ENCODE peak calls at places on chromosomes 12 and 14, in six cellular contexts. Z is neuronal stem cell, F is IMR-90, B is H9, O is mesendoderm, H is H1. W is an unnamed sample.

GRCh38 chr14:70032447-70032846 is 153.2 kb downstream of the SMOC1 start:
- DNase-seq in H (peak), O (peak), B (peak), F (no peak), Z (no peak), W (no peak)

GRCh38 chr12:89674326-89674942 is 34.2 kb downstream of the ATP2B1 start:
- DNase-seq in B (no peak), H (no peak), Z (no peak), F (no peak), O (no peak), W (no peak)

GRCh38 chr12:68963456-68963859 is 30.5 kb upstream of the CPM start:
- DNase-seq in B (no peak), F (no peak), H (no peak), Z (no peak), O (no peak), W (no peak)

GRCh38 chr12:113569841-113570240 is 98.2 kb upstream of the LHX5 start:
- DNase-seq in O (no peak), F (no peak), Z (no peak), B (no peak), H (no peak), W (no peak)

GRCh38 chr12:68455676-68456345 is 123.6 kb upstream of the MDM1 start:
- DNase-seq in F (peak), B (no peak), H (no peak), Z (no peak), O (no peak), W (no peak)

GRCh38 chr12:34398366-34398705 is 376.0 kb downstream of the ALG10 start:
- DNase-seq in B (peak), H (no peak), F (no peak), Z (no peak), O (no peak), W (no peak)

GRCh38 chr12:92109613-92110012 is 36.0 kb downstream of the BTG1 start:
- DNase-seq in O (no peak), Z (no peak), H (no peak), F (no peak), B (no peak), W (no peak)

GRCh38 chr14:29243355-29243754 is 476.8 kb downstream of the FOXG1 start:
- DNase-seq in Z (no peak), B (no peak), H (no peak), O (no peak), F (peak), W (peak)

GRCh38 chr12:10717410-10717809 is 5.7 kb downstream of the YBX3 start:
- DNase-seq in F (peak), H (no peak), O (peak), Z (no peak), B (no peak), W (peak)

GRCh38 chr12:30278401-30278800 is 417.3 kb downstream of the IPO8 start:
- DNase-seq in F (no peak), H (no peak), O (no peak), Z (no peak), B (no peak), W (no peak)

GRCh38 chr12:40474630-40475029 is 217.6 kb upstream of the CNTN1 start:
- DNase-seq in O (no peak), Z (no peak), B (no peak), F (no peak), H (no peak), W (no peak)
- H3K4ac ChIP-seq in O (no peak), Z (no peak), B (no peak), F (no peak), H (no peak), W (no peak)

DNA sequence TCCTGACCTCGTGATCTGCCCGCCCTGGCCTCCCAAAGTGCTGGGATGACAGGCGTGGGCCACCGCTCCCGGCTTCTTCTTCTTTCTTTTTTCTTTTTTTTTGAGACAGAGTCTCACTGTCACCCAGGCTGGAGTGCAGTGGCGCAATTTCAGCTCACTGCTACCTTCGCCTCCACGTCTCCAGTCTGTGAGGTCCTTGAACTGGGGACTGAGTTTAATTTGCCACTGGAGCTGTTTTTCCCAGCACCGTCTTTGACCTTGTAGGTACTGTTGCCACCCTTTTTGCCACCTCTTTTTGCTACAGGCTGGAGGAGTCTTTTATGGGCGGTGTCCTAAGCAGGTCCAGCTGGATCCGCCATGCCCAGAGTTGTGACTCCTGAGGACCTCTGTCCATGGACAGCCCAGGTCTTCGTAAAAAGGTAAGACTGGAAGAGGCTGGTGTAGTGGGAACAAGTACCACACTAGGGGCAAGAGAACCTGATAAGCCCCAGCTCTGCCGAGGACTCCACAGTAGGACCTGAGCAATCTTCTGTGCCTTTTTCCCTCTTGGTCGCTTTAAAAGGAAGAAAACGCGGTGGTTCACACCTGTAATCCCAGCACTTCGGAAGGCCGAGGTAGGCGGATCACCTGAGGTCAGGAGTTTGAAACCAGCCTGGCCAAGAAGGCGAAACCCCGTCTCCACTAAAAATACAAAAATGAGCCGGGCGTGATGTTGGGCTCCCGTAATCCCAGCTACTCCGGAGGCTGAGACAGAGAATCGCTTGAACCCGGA is 976 bp downstream of the RNU4-2 start:
- DNase-seq in H (no peak), Z (no peak), B (peak), O (peak), F (no peak), W (no peak)
- H2BK120ac ChIP-seq in H (no peak), Z (no peak), B (peak), O (no peak), F (peak), W (no peak)

GRCh38 chr14:50740858-50741257 is 72.8 kb upstream of the SAV1 start:
- DNase-seq in F (no peak), Z (no peak), H (no peak), O (no peak), B (no peak), W (no peak)
- H2BK15ac ChIP-seq in F (no peak), Z (no peak), H (no peak), O (no peak), B (no peak), W (no peak)

DNA sequence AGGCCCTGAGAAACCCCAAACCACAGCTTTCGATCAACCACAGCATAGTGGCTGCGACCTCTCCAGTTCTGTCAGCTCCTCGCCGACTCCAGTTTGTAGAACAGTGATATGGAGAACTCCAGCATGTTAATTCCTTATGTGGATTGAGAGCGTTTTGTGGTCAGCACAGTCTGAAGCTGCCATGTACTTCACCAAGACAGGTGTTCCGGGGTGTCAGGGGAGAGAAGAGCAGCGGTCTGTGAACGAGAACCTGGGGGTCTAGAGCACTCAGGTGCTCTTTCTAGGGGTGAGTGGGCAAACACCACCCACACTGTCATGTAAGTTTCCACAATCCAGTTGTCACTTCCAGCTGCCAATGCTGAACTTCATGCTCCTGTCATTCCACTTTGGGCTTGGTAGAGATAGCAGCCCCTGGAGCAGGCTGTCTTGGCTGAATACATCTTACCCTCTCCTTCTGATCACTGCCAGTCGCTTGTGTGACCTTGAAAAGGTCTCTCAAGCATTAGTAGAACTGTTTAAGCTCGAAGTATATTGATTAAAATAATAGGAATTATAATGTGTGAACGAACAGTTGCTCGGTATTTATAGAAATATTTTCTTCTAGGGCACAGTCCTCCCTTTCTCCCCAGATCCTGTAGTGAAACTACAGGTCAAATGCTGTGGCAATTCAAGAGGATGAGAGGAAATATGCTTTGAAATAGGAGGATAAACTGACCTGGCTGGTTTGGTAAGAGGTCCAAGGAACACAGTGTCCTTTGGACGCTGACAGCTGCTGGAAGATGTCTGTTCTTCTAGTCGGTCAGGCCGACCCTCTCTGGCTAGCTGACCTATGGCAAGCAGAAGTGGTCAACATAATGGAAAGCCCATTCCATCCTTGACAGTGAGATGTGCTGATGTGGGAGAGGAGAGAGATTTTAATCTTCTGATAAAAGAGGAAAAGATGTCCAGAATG is 15.8 kb upstream of the MAX start:
- DNase-seq in F (no peak), O (no peak), H (no peak), B (no peak), Z (no peak), W (no peak)
- H3K4ac ChIP-seq in F (no peak), O (no peak), H (no peak), B (no peak), Z (no peak), W (no peak)

W was measured in mesenchymal stem cell.